ENCODE peak calls at places on chromosomes 5 and 9, in four cellular contexts. X is aorta, F is breast epithelium, I is BJ. T is an unnamed sample.

GRCh38 chr5:148020247-148020646 is 43.5 kb upstream of the SPINK5 start:
- DNase-seq in X (no peak), F (no peak), I (no peak), T (no peak)

GRCh38 chr5:44318883-44319282 is 70.3 kb downstream of the FGF10 start:
- DNase-seq in X (no peak), F (no peak), I (no peak), T (no peak)

GRCh38 chr9:89661391-89661949 is 56.7 kb downstream of the GADD45G start:
- DNase-seq in X (no peak), F (no peak), I (peak), T (no peak)

GRCh38 chr9:129235931-129236331 is 57.9 kb upstream of the IER5L start:
- DNase-seq in X (peak), F (no peak), I (no peak), T (peak)

GRCh38 chr5:40160435-40160834 is 519.3 kb upstream of the PTGER4 start:
- DNase-seq in X (no peak), F (no peak), I (no peak), T (no peak)

GRCh38 chr5:80097516-80097915 is 62.4 kb downstream of the THBS4 start:
- DNase-seq in X (no peak), F (no peak), I (no peak), T (no peak)

GRCh38 chr5:65475336-65475735 is 6.4 kb downstream of the ADAMTS6 start:
- DNase-seq in X (no peak), F (no peak), I (no peak), T (no peak)

GRCh38 chr9:35945341-35946018 is 12.5 kb downstream of the OR2S2 start:
- DNase-seq in X (peak), F (peak), I (peak), T (peak)

GRCh38 chr5:116754556-116754955 is 179.9 kb upstream of the SEMA6A start:
- DNase-seq in X (no peak), F (no peak), I (no peak), T (no peak)

GRCh38 chr9:70049236-70049635 is 5.6 kb downstream of the MAMDC2 start:
- DNase-seq in X (no peak), F (no peak), I (no peak), T (no peak)

GRCh38 chr5:104932431-104932830 is 1369.8 kb upstream of the NUDT12 start:
- DNase-seq in X (no peak), F (no peak), I (no peak), T (no peak)

GRCh38 chr5:168752416-168753190 is 173.4 kb upstream of the PANK3 start:
- DNase-seq in X (no peak), F (no peak), I (no peak), T (no peak)

GRCh38 chr9:38018964-38019602 is 49.9 kb downstream of the SHB start:
- DNase-seq in X (no peak), F (peak), I (no peak), T (no peak)
- H3K4me3 ChIP-seq in X (no peak), F (no peak), I (no peak), T (no peak)

GRCh38 chr5:53487436-53487835 is 7.0 kb downstream of the FST start:
- DNase-seq in X (no peak), F (no peak), I (no peak), T (no peak)
- H3K4me3 ChIP-seq in X (no peak), F (no peak), I (no peak), T (no peak)

GRCh38 chr9:8706546-8706945 is 907.0 kb upstream of the DMAC1 start:
- DNase-seq in X (no peak), F (no peak), I (no peak), T (no peak)

GRCh38 chr9:8706998-8707397 is 907.4 kb upstream of the DMAC1 start:
- DNase-seq in X (no peak), F (no peak), I (no peak), T (no peak)

GRCh38 chr9:8703904-8704303 is 904.3 kb upstream of the DMAC1 start:
- DNase-seq in X (no peak), F (no peak), I (no peak), T (no peak)
- H3K4me3 ChIP-seq in X (no peak), F (no peak), I (no peak), T (no peak)

GRCh38 chr5:107204413-107204812 is 466.3 kb downstream of the EFNA5 start:
- DNase-seq in X (no peak), F (no peak), I (no peak), T (no peak)
- H3K4me3 ChIP-seq in X (no peak), F (no peak), I (no peak), T (no peak)

DNA sequence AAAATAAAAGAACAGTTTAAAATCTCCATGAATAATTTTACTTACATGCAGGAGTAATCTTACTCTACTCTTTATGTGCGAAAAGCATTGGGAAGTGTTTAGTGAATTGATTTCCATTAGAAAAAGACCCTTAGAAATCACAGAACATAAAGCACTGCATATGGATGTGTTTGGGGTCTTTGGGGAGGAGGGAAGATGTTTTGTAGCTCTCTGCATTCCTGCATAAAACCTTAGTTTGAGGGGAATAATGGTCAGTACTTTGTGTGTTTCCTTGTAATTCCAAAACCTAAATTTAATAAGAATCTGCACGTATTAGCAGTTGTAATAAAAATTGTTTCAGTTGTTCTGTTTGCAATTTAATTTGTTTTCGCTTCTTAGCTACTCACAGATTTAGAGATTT is 143.6 kb downstream of the SMARCA2 start:
- DNase-seq in X (no peak), F (no peak), I (no peak), T (no peak)
- H3K4me3 ChIP-seq in X (peak), F (peak), I (peak), T (peak)

GRCh38 chr5:25436452-25436851 is 791.7 kb upstream of the CDH10 start:
- DNase-seq in X (no peak), F (no peak), I (no peak), T (no peak)

GRCh38 chr5:25439025-25439424 is 794.2 kb upstream of the CDH10 start:
- DNase-seq in X (no peak), F (no peak), I (no peak), T (no peak)

GRCh38 chr5:25444697-25445096 is 799.9 kb upstream of the CDH10 start:
- DNase-seq in X (no peak), F (no peak), I (no peak), T (no peak)

GRCh38 chr5:25435882-25436281 is 791.1 kb upstream of the CDH10 start:
- DNase-seq in X (no peak), F (no peak), I (no peak), T (no peak)

DNA sequence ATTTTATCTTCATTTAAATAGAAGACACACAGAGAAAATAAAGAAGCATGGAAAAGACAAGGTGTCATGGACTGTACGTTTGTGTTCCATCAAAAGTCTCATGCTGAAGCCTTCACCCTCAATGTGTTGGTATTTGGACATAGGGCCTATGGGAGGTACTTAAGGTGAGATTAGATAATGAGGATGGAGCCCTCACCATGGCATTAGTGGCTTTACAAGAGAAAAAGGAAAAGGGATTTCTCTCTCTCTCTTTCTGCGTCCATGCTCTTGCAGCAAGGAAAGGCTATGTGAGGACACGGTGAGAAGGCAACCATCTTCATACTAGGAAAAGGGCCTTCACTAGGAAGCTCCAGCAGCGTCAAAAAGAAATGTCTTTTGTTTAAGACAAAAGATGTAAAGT is 797.0 kb upstream of the CDH10 start:
- DNase-seq in X (no peak), F (no peak), I (no peak), T (no peak)
- H3K4me3 ChIP-seq in X (no peak), F (no peak), I (no peak), T (no peak)

T was measured in Jurkat, Clone E6-1.